ENCODE peak calls at places on chromosomes 11 and 22, in seven cellular contexts. T is adrenal gland; G is lung; O is IMR-90; P is CD8-positive, alpha-beta memory T cell; R is esophagus squamous epithelium; F is endodermal cell. X is an unnamed sample.

GRCh38 chr22:31238057-31238456 is 26.0 kb downstream of the LIMK2 start:
- DNase-seq in T (no peak), P (no peak), R (no peak), O (no peak), F (no peak), G (no peak), X (no peak)

GRCh38 chr11:108793138-108793537 is 128.3 kb downstream of the DDX10 start:
- DNase-seq in O (no peak), T (no peak), F (no peak), P (no peak), R (no peak), G (no peak), X (no peak)

GRCh38 chr11:30719420-30719819 is 133.3 kb upstream of the MPPED2 start:
- DNase-seq in F (no peak), P (no peak), T (no peak), R (no peak), G (no peak), O (no peak), X (no peak)

GRCh38 chr11:8239056-8239455 is 24.6 kb downstream of the LMO1 start:
- DNase-seq in G (no peak), T (no peak), F (no peak), P (no peak), O (no peak), R (no peak), X (no peak)

GRCh38 chr11:125517116-125517804 is 21.2 kb upstream of the FEZ1 start:
- DNase-seq in F (peak; percentile 96), T (no peak), R (no peak), G (no peak), O (peak; percentile 86), P (no peak), X (no peak)

GRCh38 chr11:64880240-64881001 is 2.0 kb upstream of the EHD1 start:
- DNase-seq in F (no peak), G (no peak), T (no peak), P (no peak), R (no peak), O (no peak), X (peak; percentile 59)

GRCh38 chr22:39255449-39256185 is 10.8 kb upstream of the PDGFB start:
- DNase-seq in R (no peak), T (peak; percentile 61), P (no peak), O (no peak), G (no peak), F (peak; percentile 44), X (no peak)

GRCh38 chr11:119472186-119472855 is 49.3 kb upstream of the THY1 start:
- DNase-seq in O (peak; percentile 29), R (no peak), G (no peak), P (no peak), F (no peak), T (no peak), X (no peak)

GRCh38 chr11:66465371-66466224 is 1.1 kb upstream of the PELI3 start:
- DNase-seq in O (no peak), T (no peak), G (no peak), F (no peak), R (no peak), P (no peak), X (no peak)

GRCh38 chr11:95924414-95924760 is 480 bp upstream of the MTMR2 start:
- DNase-seq in G (no peak), R (no peak), T (no peak), F (no peak), O (peak; percentile 48), P (no peak), X (peak; percentile 42)

GRCh38 chr22:30210235-30210831 is 36.2 kb downstream of the LIF start:
- DNase-seq in G (no peak), P (no peak), O (peak; percentile 80), T (no peak), R (no peak), F (peak; percentile 63), X (no peak)

GRCh38 chr22:30202531-30203006 is 44.0 kb downstream of the LIF start:
- DNase-seq in T (no peak), R (no peak), F (no peak), G (peak; percentile 66), O (peak; percentile 69), P (no peak), X (peak; percentile 91)

GRCh38 chr11:73072935-73073481 is 69.1 kb downstream of the FCHSD2 start:
- DNase-seq in O (peak; percentile 12), P (no peak), R (no peak), F (no peak), T (no peak), G (no peak), X (peak; percentile 63)

GRCh38 chr11:122897606-122898210 is 15.1 kb downstream of the JHY start:
- DNase-seq in G (no peak), F (no peak), P (no peak), O (peak; percentile 68), T (no peak), R (no peak), X (no peak)

GRCh38 chr11:62712861-62713260 is 5.4 kb downstream of the GNG3 start:
- DNase-seq in T (no peak), R (no peak), P (no peak), G (no peak), F (no peak), O (no peak), X (no peak)
- H3K27ac ChIP-seq in T (peak overlapping the region; percentile 84), R (no peak overlapping the region), P (no peak overlapping the region), G (peak overlapping the region; percentile 81), F (no peak overlapping the region), O (no peak overlapping the region), X (peak overlapping the region; percentile 54)

GRCh38 chr11:6608011-6608410 is 4.0 kb downstream of the TAF10 start:
- DNase-seq in F (peak; percentile 34), P (no peak), R (no peak), O (no peak), T (no peak), G (peak; percentile 27), X (no peak)
- H3K4me3 ChIP-seq in F (no peak overlapping the region), P (no peak overlapping the region), R (no peak overlapping the region), O (no peak overlapping the region), T (no peak overlapping the region), G (no peak overlapping the region), X (no peak overlapping the region)

DNA sequence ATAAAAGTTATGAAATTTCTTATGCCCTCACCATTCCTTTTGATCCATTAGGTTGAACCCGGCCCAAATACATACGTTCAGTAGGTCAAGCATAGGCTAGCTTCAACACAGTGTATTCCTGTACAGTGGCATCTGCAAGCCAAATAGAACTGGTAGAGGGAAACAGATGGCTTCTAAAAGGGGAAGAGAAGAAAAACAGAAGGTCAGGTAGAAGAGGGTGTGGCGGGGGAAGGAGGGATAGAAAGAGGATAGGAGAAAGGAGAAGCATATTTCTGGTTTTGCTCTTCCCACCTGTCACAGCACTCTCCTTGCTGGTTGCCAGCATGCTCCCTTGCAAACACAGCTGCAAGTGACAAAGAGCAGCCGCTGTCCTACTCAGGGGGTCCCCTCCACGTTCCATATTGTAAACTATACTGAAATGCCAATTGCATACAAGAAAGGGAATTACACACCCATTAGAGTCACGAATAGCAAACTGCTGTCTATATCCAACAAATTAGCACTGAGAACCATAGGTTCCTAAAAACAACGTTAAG is 71.9 kb downstream of the PHF21A start:
- DNase-seq in O (no peak), F (no peak), R (no peak), G (no peak), T (no peak), P (no peak), X (no peak)
- H3K4me1 ChIP-seq in O (peaks cover 16% of the 10 kb centered on the region), F (peaks cover 27% of the 10 kb centered on the region), R (peaks cover 16% of the 10 kb centered on the region), G (peaks cover 27% of the 10 kb centered on the region), T (peaks cover 26% of the 10 kb centered on the region), P (no peaks in the 10 kb centered on the region), X (no peaks in the 10 kb centered on the region)

GRCh38 chr11:2995091-2995561 is 3.0 kb upstream of the NAP1L4 start:
- DNase-seq in G (no peak), R (no peak), T (no peak), O (no peak), F (no peak), P (no peak), X (no peak)
- H3K27ac ChIP-seq in G (no peak overlapping the region), R (no peak overlapping the region), T (no peak overlapping the region), O (no peak overlapping the region), F (no peak overlapping the region), P (no peak overlapping the region), X (no peak overlapping the region)

DNA sequence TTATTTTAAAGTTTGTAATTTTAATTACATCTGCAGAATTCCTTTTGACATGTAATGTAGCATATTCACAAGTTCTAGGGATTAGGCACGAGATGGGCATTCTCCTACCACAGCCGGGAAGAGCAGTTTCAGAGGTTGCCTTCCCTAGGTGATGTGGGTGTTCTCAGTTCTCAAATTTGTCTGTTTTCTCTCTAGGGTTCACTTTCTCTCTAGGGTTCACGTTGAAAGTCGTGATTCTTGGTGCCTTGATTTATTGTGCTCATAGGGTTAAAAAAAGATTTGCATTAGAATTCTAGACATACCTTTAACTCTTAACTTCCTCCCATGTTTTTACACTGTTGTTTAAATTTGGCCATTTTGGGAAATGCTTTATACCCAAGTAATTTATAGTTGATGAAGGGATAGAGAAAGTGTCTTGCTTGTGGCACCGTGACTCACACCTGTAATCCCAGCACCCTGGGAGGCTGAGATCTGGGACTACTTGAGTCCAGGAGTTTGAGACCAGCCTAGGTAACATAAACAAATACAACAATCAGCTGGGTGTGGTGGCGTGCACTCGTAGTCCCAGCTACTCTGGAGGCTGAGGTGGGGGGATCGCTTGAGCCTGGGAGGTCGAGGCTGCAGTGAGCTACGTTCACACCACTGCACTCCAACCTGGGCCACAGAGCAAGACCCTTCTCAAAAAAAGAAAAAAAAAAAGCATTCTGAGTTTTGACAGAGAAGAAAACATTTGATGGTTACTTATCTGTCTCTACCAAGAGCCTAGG is 3.6 kb downstream of the MED15 start:
- DNase-seq in R (no peak), O (no peak), T (no peak), F (no peak), P (no peak), G (no peak), X (peak; percentile 40)
- H3K4me3 ChIP-seq in R (no peak overlapping the region), O (no peak overlapping the region), T (no peak overlapping the region), F (no peak overlapping the region), P (no peak overlapping the region), G (no peak overlapping the region), X (no peak overlapping the region)

GRCh38 chr11:19226378-19227195 is 14.2 kb downstream of the E2F8 start:
- DNase-seq in G (no peak), P (no peak), O (no peak), F (no peak), R (no peak), T (no peak), X (no peak)
- H3K4me1 ChIP-seq in G (no peaks in the 10 kb centered on the region), P (no peaks in the 10 kb centered on the region), O (no peaks in the 10 kb centered on the region), F (no peaks in the 10 kb centered on the region), R (no peaks in the 10 kb centered on the region), T (no peaks in the 10 kb centered on the region), X (no peaks in the 10 kb centered on the region)

GRCh38 chr11:2912038-2912410 is 17.2 kb downstream of the PHLDA2 start:
- DNase-seq in F (no peak), G (no peak), O (no peak), P (no peak), T (no peak), R (no peak), X (no peak)
- H3K27ac ChIP-seq in F (no peak overlapping the region), G (no peak overlapping the region), O (no peak overlapping the region), P (no peak overlapping the region), T (no peak overlapping the region), R (peak overlapping the region; percentile 85), X (peak overlapping the region; percentile 95)

X was measured in small intestine.